ENCODE peak calls at places on chromosome 19, in four cellular contexts. D, T, V and G are unnamed samples.

GRCh38 chr19:56842421-56842820 is 1.9 kb upstream of the PEG3 start:
- DNase-seq in V (no peak), T (no peak), D (no peak), G (no peak)

GRCh38 chr19:1690570-1691307 is 38.3 kb upstream of the TCF3 start:
- DNase-seq in T (peak), D (no peak), V (peak), G (no peak)

GRCh38 chr19:58474291-58474996 is 1.7 kb upstream of the ZNF446 start:
- DNase-seq in D (no peak), T (no peak), V (no peak), G (no peak)

GRCh38 chr19:56167064-56167578 is 8.7 kb upstream of the GALP start:
- DNase-seq in T (no peak), V (peak), D (no peak), G (no peak)

GRCh38 chr19:1855040-1855827 is 7.0 kb upstream of the REXO1 start:
- DNase-seq in T (peak), V (peak), D (no peak), G (peak)

GRCh38 chr19:17424743-17425365 is 5.0 kb downstream of the MVB12A start:
- DNase-seq in D (peak), V (peak), T (no peak), G (no peak)

GRCh38 chr19:33175156-33175782 is 18.9 kb upstream of the LRP3 start:
- DNase-seq in T (no peak), V (no peak), D (no peak), G (no peak)

GRCh38 chr19:4966591-4966990 is 2.3 kb upstream of the KDM4B start:
- DNase-seq in V (no peak), D (no peak), T (no peak), G (no peak)

GRCh38 chr19:48965806-48966540 is 864 bp downstream of the FTL start:
- DNase-seq in T (peak), D (peak), V (peak), G (peak)

GRCh38 chr19:22545751-22546150 is 88.4 kb upstream of the ZNF492 start:
- DNase-seq in T (no peak), V (peak), D (no peak), G (no peak)

GRCh38 chr19:27966390-27966816 is 1246.5 kb downstream of the UQCRFS1 start:
- DNase-seq in V (no peak), D (no peak), T (no peak), G (no peak)

GRCh38 chr19:50476224-50476942 is at the start of the genes EMC10 and GARIN5A:
- DNase-seq in D (peak), V (peak), T (peak), G (peak)

GRCh38 chr19:29003641-29004409 is 209.1 kb downstream of the UQCRFS1 start:
- DNase-seq in T (no peak), V (no peak), D (no peak), G (no peak)

GRCh38 chr19:52635786-52636570 is 2.2 kb downstream of the ZNF83 start:
- DNase-seq in V (no peak), T (no peak), D (no peak), G (no peak)

GRCh38 chr19:18227781-18228271 is 1.6 kb upstream of the PDE4C start:
- DNase-seq in T (no peak), V (no peak), D (no peak), G (no peak)

GRCh38 chr19:53311897-53312296 is 21.7 kb upstream of the ZNF845 start:
- DNase-seq in D (no peak), T (no peak), V (no peak), G (no peak)

GRCh38 chr19:38686530-38686888 is 39.1 kb downstream of the ACTN4 start:
- DNase-seq in T (peak), D (no peak), V (no peak), G (no peak)